ENCODE peak calls at places on chromosomes 5 and 9, in five cellular contexts. B is fibroblast of lung, Z is HFF-Myc, A is GM12865, Y is cardiac muscle cell. T is an unnamed sample.

GRCh38 chr9:122261469-122261881 is 3.2 kb downstream of the RBM18 start:
- DNase-seq in B (peak; percentile 71), Z (no peak), A (no peak), Y (no peak), T (peak; percentile 95)

GRCh38 chr9:137757139-137757538 is 120.4 kb upstream of the CACNA1B start:
- DNase-seq in B (peak; percentile 9), Z (no peak), A (no peak), Y (no peak), T (no peak)

GRCh38 chr9:115944166-115944948 is 209.2 kb upstream of the PAPPA start:
- DNase-seq in B (peak; percentile 100), Z (peak; percentile 99), A (peak; percentile 13), Y (peak; percentile 2), T (peak; percentile 100)

GRCh38 chr5:149419532-149420485 is 40.7 kb upstream of the IL17B start:
- DNase-seq in B (peak; percentile 77), Z (no peak), A (no peak), Y (no peak), T (peak; percentile 71)

GRCh38 chr9:126474786-126475485 is 138.8 kb upstream of the LMX1B start:
- DNase-seq in B (peak; percentile 28), Z (no peak), A (no peak), Y (no peak), T (peak; percentile 94)

GRCh38 chr9:109771796-109772525 is 8.0 kb upstream of the PALM2AKAP2 start:
- DNase-seq in B (peak; percentile 51), Z (no peak), A (no peak), Y (peak; percentile 78), T (no peak)

GRCh38 chr5:43661102-43661501 is 58.1 kb downstream of the NNT start:
- DNase-seq in B (peak; percentile 78), Z (no peak), A (peak; percentile 40), Y (peak; percentile 61), T (peak; percentile 80)

GRCh38 chr9:98921740-98922139 is 22.0 kb upstream of the COL15A1 start:
- DNase-seq in B (no peak), Z (no peak), A (no peak), Y (no peak), T (no peak)

GRCh38 chr5:143054480-143054941 is 284.3 kb downstream of the ARHGAP26 start:
- DNase-seq in B (no peak), Z (no peak), A (peak; percentile 91), Y (peak; percentile 38), T (no peak)

GRCh38 chr5:38719916-38720315 is 125.9 kb upstream of the OSMR start:
- DNase-seq in B (peak; percentile 78), Z (peak; percentile 81), A (no peak), Y (no peak), T (peak; percentile 69)

GRCh38 chr5:87121315-87122170 is 146.1 kb upstream of the RASA1 start:
- DNase-seq in B (peak; percentile 87), Z (peak; percentile 68), A (peak; percentile 86), Y (no peak), T (peak; percentile 95)

GRCh38 chr9:37284631-37285030 is 137.9 kb upstream of the GRHPR start:
- DNase-seq in B (peak; percentile 62), Z (no peak), A (no peak), Y (no peak), T (peak; percentile 66)

GRCh38 chr5:102114525-102115069 is 181.5 kb downstream of the SLCO4C1 start:
- DNase-seq in B (no peak), Z (no peak), A (no peak), Y (no peak), T (no peak)

GRCh38 chr9:20988916-20989315 is 42.5 kb downstream of the HACD4 start:
- DNase-seq in B (peak; percentile 49), Z (no peak), A (no peak), Y (no peak), T (peak; percentile 24)

GRCh38 chr9:7970666-7971335 is 171.2 kb upstream of the DMAC1 start:
- DNase-seq in B (peak; percentile 64), Z (no peak), A (no peak), Y (no peak), T (no peak)

GRCh38 chr5:53023969-53024368 is 34.8 kb downstream of the ITGA2 start:
- DNase-seq in B (peak; percentile 94), Z (no peak), A (peak; percentile 43), Y (no peak), T (peak; percentile 75)

GRCh38 chr9:130399768-130400167 is 45.0 kb upstream of the ASS1 start:
- DNase-seq in B (no peak), Z (no peak), A (no peak), Y (no peak), T (no peak)

GRCh38 chr9:93589688-93590087 is 13.3 kb downstream of the PHF2 start:
- DNase-seq in B (peak; percentile 20), Z (no peak), A (no peak), Y (peak; percentile 57), T (no peak)

GRCh38 chr5:178940569-178941360 is at the start of gene ZNF454:
- DNase-seq in B (peak; percentile 97), Z (peak; percentile 63), A (no peak), Y (peak; percentile 75), T (peak; percentile 88)

GRCh38 chr5:20113031-20113685 is 125.2 kb upstream of the CDH18 start:
- DNase-seq in B (peak; percentile 15), Z (no peak), A (no peak), Y (no peak), T (peak; percentile 35)

GRCh38 chr9:138050472-138051330 is 173.1 kb downstream of the CACNA1B start:
- DNase-seq in B (no peak), Z (no peak), A (no peak), Y (no peak), T (no peak)

GRCh38 chr5:10036136-10036535 is 213.6 kb downstream of the ATPSCKMT start:
- DNase-seq in B (peak; percentile 78), Z (no peak), A (no peak), Y (no peak), T (peak; percentile 84)

GRCh38 chr9:10875752-10876151 is 262.9 kb upstream of the PTPRD start:
- DNase-seq in B (peak; percentile 55), Z (no peak), A (no peak), Y (no peak), T (peak; percentile 89)

GRCh38 chr9:116250881-116251280 is 97.3 kb downstream of the PAPPA start:
- DNase-seq in B (peak; percentile 84), Z (no peak), A (no peak), Y (no peak), T (peak; percentile 42)

GRCh38 chr5:5316333-5316732 is 106.1 kb upstream of the ICE1 start:
- DNase-seq in B (no peak), Z (no peak), A (no peak), Y (no peak), T (no peak)

GRCh38 chr9:125990793-125991220 is 243.6 kb downstream of the PBX3 start:
- DNase-seq in B (no peak), Z (no peak), A (no peak), Y (no peak), T (no peak)

GRCh38 chr9:82363666-82364065 is 375.1 kb downstream of the SPATA31D1 start:
- DNase-seq in B (no peak), Z (no peak), A (no peak), Y (no peak), T (no peak)

DNA sequence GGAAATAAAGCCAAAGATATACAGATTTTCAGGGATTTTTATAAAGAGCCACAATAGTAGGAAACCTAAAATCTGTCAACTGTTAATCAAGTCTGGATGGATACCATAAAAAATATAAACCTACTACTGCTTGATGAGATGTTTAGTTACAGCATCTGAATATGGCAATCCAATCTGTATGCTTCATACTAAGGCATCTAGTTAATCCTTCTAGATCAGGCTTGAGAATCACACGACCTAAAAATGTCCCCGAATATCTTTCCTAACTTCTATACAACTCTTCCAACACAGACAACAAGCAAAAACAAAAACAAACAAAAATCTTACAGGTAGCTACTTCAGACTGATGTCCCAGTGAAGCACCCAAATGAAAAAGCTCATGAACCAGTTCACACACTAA is 29.8 kb downstream of the SSBP2 start:
- DNase-seq in B (no peak), Z (no peak), A (no peak), Y (no peak), T (no peak)
- H3K4me3 ChIP-seq in B (no peak overlapping the region), Z (no peak overlapping the region), A (no peak overlapping the region), Y (no peak overlapping the region), T (no peak overlapping the region)

DNA sequence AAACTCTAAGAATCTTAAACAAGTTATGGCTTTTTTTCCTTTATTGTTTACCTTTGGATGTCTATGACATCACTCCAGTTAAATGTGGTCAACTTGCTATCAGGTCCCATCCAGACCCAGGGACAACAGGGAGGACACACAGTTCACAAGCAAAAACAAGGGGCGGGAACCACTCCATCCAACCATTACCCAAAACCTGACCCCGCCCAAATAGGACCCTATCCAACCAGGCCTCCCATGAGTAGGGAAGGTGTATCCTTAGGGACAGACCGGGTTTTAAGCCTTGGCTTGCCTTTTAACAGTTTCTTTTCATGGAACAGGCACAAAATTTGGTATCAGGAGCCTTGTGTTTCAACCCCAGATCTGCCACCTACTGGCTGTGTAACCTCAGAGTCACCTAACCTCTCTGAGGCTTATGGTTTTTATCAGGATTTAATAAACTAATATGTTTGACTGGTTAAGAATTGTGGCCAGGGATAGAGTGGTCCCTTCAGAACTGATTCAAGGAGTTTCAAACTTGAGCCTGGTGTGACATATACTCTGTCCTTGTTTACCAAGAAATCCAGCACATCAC is 127.7 kb upstream of the RAD23B start:
- DNase-seq in B (no peak), Z (no peak), A (no peak), Y (no peak), T (no peak)
- TF ChIP-seq CTCF in B (no peak), Z (peak; percentile 19), A (no peak), Y (peak; percentile 33), T (peak; percentile 32)

GRCh38 chr9:77910216-77910615 is 121.4 kb downstream of the GNAQ start:
- DNase-seq in B (no peak), Z (peak; percentile 22), A (no peak), Y (no peak), T (peak; percentile 51)

GRCh38 chr9:77906991-77907390 is 124.6 kb downstream of the GNAQ start:
- DNase-seq in B (peak; percentile 22), Z (no peak), A (no peak), Y (no peak), T (no peak)

GRCh38 chr9:77909306-77909705 is 122.3 kb downstream of the GNAQ start:
- DNase-seq in B (no peak), Z (no peak), A (peak; percentile 14), Y (no peak), T (no peak)

GRCh38 chr9:77907581-77907980 is 124.0 kb downstream of the GNAQ start:
- DNase-seq in B (peak; percentile 11), Z (no peak), A (no peak), Y (no peak), T (peak; percentile 31)

GRCh38 chr9:77908293-77908692 is 123.3 kb downstream of the GNAQ start:
- DNase-seq in B (no peak), Z (no peak), A (no peak), Y (no peak), T (no peak)
- H3K4me3 ChIP-seq in B (no peak overlapping the region), Z (no peak overlapping the region), A (no peak overlapping the region), Y (no peak overlapping the region), T (no peak overlapping the region)

GRCh38 chr5:177509361-177509951 is at the start of gene DOK3:
- DNase-seq in B (no peak), Z (no peak), A (peak; percentile 66), Y (no peak), T (no peak)
- TF ChIP-seq CTCF in B (no peak), Z (no peak), A (no peak), Y (no peak), T (no peak)

T was measured in cardiac fibroblast.